ENCODE peak calls at places on chromosomes 12 and 14, in seven cellular contexts. A is psoas muscle, H is cardiac muscle cell, U is fibroblast of lung, G is choroid plexus epithelial cell, E is lung, P is astrocyte of the spinal cord. L is an unnamed sample.

GRCh38 chr12:49331360-49332222 is 5.4 kb downstream of the C1QL4 start:
- DNase-seq in A (peak; percentile 82), H (peak; percentile 81), U (peak; percentile 67), E (peak; percentile 66), G (peak; percentile 90), P (peak; percentile 82), L (peak; percentile 73)

GRCh38 chr12:48266826-48267225 is 63.7 kb upstream of the OR10AD1 start:
- DNase-seq in U (no peak), H (no peak), A (no peak), P (no peak), E (no peak), G (no peak), L (no peak)

GRCh38 chr14:22822017-22822618 is 6.9 kb upstream of the SLC7A7 start:
- DNase-seq in G (no peak), U (no peak), P (no peak), H (no peak), A (no peak), E (no peak), L (no peak)

GRCh38 chr12:78977463-78977862 is 112.9 kb downstream of the SYT1 start:
- DNase-seq in P (no peak), E (no peak), U (peak; percentile 12), H (no peak), A (no peak), G (peak; percentile 3), L (peak; percentile 17)

GRCh38 chr12:92717202-92717601 is 14.4 kb downstream of the PLEKHG7 start:
- DNase-seq in H (no peak), U (peak; percentile 15), A (no peak), P (peak; percentile 24), G (peak; percentile 77), E (no peak), L (peak; percentile 71)

GRCh38 chr12:26987634-26988424 is 26.4 kb downstream of the TM7SF3 start:
- DNase-seq in U (peak; percentile 16), E (no peak), P (no peak), G (peak; percentile 10), H (no peak), A (no peak), L (no peak)

GRCh38 chr12:88493651-88494050 is 86.6 kb downstream of the KITLG start:
- DNase-seq in P (peak; percentile 93), U (peak; percentile 92), H (no peak), G (peak; percentile 92), E (no peak), A (no peak), L (peak; percentile 88)

GRCh38 chr14:80770114-80770917 is 171.2 kb downstream of the CEP128 start:
- DNase-seq in H (no peak), G (peak; percentile 5), P (no peak), U (no peak), A (no peak), E (no peak), L (no peak)

GRCh38 chr14:89324501-89325298 is 92.3 kb downstream of the FOXN3 start:
- DNase-seq in G (no peak), U (no peak), H (no peak), E (no peak), A (no peak), P (no peak), L (no peak)

GRCh38 chr12:92340441-92341332 is 195.0 kb upstream of the BTG1 start:
- DNase-seq in H (no peak), P (no peak), E (no peak), A (no peak), G (no peak), U (no peak), L (peak; percentile 72)

GRCh38 chr14:62445570-62445969 is 599.7 kb downstream of the KCNH5 start:
- DNase-seq in H (no peak), U (no peak), P (no peak), A (no peak), G (no peak), E (no peak), L (no peak)

GRCh38 chr12:52120951-52121847 is 41.7 kb downstream of the SMIM41 start:
- DNase-seq in H (no peak), G (no peak), P (no peak), U (peak; percentile 46), E (no peak), A (no peak), L (no peak)

GRCh38 chr12:89918172-89918880 is 209.7 kb upstream of the ATP2B1 start:
- DNase-seq in H (no peak), P (no peak), A (no peak), E (no peak), G (no peak), U (no peak), L (no peak)

GRCh38 chr12:41485203-41485602 is 297.1 kb downstream of the PDZRN4 start:
- DNase-seq in G (peak; percentile 5), U (no peak), A (no peak), H (no peak), E (no peak), P (no peak), L (no peak)

GRCh38 chr14:65260786-65261185 is 151.7 kb upstream of the FUT8 start:
- DNase-seq in H (no peak), U (peak; percentile 73), P (no peak), A (no peak), E (no peak), G (no peak), L (peak; percentile 91)

GRCh38 chr12:108859923-108860291 is 2.5 kb upstream of the SSH1 start:
- DNase-seq in P (no peak), A (no peak), U (no peak), E (no peak), G (no peak), H (no peak), L (no peak)

GRCh38 chr14:70655110-70655826 is 13.6 kb downstream of the TTC9 start:
- DNase-seq in G (peak; percentile 10), H (no peak), E (no peak), P (no peak), U (no peak), A (no peak), L (no peak)

GRCh38 chr14:95332641-95333040 is 12.9 kb upstream of the CLMN start:
- DNase-seq in E (no peak), H (no peak), A (no peak), P (no peak), U (no peak), G (no peak), L (no peak)

GRCh38 chr12:62963642-62964041 is 28.7 kb upstream of the PPM1H start:
- DNase-seq in H (no peak), E (no peak), U (no peak), A (no peak), P (no peak), G (no peak), L (no peak)

GRCh38 chr12:77888611-77889010 is 57.9 kb downstream of the NAV3 start:
- DNase-seq in H (no peak), G (peak; percentile 88), P (peak; percentile 87), E (no peak), A (no peak), U (peak; percentile 87), L (peak; percentile 74)

GRCh38 chr12:119664642-119665041 is 3.3 kb upstream of the PRKAB1 start:
- DNase-seq in A (no peak), G (no peak), H (no peak), U (no peak), E (no peak), P (no peak), L (no peak)

GRCh38 chr14:31510222-31510621 is 22.4 kb upstream of the GPR33 start:
- DNase-seq in G (peak; percentile 43), H (peak; percentile 20), U (peak; percentile 4), A (no peak), E (no peak), P (peak; percentile 19), L (peak; percentile 37)
- TF ChIP-seq CTCF in G (peak; percentile 40), H (peak; percentile 41), U (peak; percentile 29), A (peak; percentile 70), E (no peak), P (no peak), L (peak; percentile 48)

DNA sequence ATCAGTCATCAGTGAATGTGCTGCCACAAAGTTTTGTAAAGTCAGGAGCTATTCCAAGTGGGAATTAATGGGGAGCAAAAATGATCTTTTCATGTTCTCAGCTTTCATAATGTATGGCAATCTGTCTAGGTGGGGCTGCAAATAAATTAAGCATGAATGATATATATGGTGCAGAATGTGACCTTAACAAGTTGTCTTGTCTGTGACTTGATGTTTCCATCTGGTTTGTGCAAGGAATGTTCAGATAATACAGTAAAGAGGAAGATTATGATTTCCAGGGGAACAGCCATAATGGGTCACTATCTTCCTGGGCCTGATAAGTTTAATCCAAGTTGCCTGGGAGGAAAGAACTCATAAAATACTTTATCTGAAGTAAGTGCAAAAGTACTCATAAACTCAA is 1815.8 kb upstream of the FLRT2 start:
- DNase-seq in P (no peak), G (no peak), E (no peak), A (no peak), U (no peak), H (no peak), L (no peak)
- H3K4me3 ChIP-seq in P (no peak overlapping the region), G (no peak overlapping the region), E (no peak overlapping the region), A (no peak overlapping the region), U (no peak overlapping the region), H (no peak overlapping the region), L (no peak overlapping the region)

DNA sequence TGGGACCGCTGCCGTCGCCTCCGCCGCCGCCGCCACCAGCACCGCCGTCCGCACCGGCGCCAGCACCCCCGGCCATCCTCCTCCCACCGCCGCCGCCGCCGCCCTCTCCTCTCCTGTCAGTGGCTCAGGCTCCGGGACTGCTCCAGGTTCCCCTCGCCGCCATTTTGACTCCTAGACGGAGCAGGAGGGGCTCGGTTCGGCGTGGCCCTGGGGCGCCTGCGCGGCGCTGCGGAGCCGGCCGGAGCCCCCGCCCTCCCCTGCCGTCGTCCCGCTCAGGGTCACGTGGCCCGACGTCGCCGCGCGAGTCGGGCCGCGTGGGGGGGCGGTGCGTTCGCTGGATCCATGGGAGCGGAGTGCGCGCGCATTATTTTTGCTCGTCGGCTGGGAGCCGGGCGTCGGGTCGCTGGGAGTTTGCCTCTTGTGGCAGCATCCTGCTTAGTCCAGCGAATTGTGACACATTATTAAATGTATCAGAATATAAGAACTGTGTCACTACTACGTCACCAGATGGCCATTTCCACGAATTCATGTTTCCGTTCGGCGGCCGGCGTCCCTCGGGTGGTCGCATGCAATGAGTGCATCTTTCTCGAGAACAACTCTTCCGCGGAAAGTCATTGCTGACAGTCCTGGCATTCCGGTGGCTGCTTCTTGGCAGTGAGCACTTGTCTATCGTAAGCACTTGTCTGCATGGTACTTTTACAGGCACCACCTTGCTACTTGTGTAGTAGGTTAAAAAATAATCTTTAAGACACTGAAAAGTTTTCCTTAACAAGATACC is at the start of gene BTBD7:
- DNase-seq in E (peak; percentile 93), P (peak; percentile 96), A (peak; percentile 98), G (peak; percentile 94), H (peak; percentile 99), U (peak; percentile 88), L (peak; percentile 90)
- TF ChIP-seq CTCF in E (no peak), P (peak; percentile 8), A (peak; percentile 18), G (peak; percentile 31), H (no peak), U (peak; percentile 26), L (peak; percentile 31)

GRCh38 chr14:102213984-102214658 is 74.4 kb downstream of the WDR20 start:
- DNase-seq in G (no peak), H (no peak), E (no peak), A (no peak), U (no peak), P (no peak), L (no peak)

GRCh38 chr14:102212845-102213244 is 73.1 kb downstream of the WDR20 start:
- DNase-seq in A (no peak), H (no peak), U (no peak), P (no peak), G (no peak), E (no peak), L (no peak)

GRCh38 chr14:102215522-102216250 is 76.0 kb downstream of the WDR20 start:
- DNase-seq in A (peak; percentile 52), U (peak; percentile 31), H (peak; percentile 41), P (peak; percentile 32), G (peak; percentile 60), E (no peak), L (no peak)

GRCh38 chr14:102213470-102213869 is 73.8 kb downstream of the WDR20 start:
- DNase-seq in A (no peak), G (no peak), P (no peak), E (no peak), U (no peak), H (no peak), L (no peak)

GRCh38 chr14:102215071-102215470 is 75.4 kb downstream of the WDR20 start:
- DNase-seq in G (no peak), E (no peak), H (no peak), P (peak; percentile 78), A (peak; percentile 55), U (peak; percentile 88), L (peak; percentile 83)
- H3K4me3 ChIP-seq in G (no peak overlapping the region), E (no peak overlapping the region), H (no peak overlapping the region), P (no peak overlapping the region), A (no peak overlapping the region), U (no peak overlapping the region), L (no peak overlapping the region)

L was measured in fibroblast of the aortic adventitia.